ENCODE peak calls at places on chromosomes 7 and 10, in six cellular contexts. One of them, this sample, is unnamed.

GRCh38 chr7:139570119-139570518 is 46.6 kb downstream of the CLEC2L start:
- DNase-seq in HepG2: no peak
- DNase-seq in SK-N-SH: peak
- DNase-seq in HCT116: no peak
- DNase-seq in H1: no peak
- DNase-seq in K562: peak
- DNase-seq in this sample: no peak

GRCh38 chr10:58400609-58401008 is 15.4 kb downstream of the TFAM start:
- DNase-seq in K562: no peak
- DNase-seq in HepG2: no peak
- DNase-seq in HCT116: no peak
- DNase-seq in SK-N-SH: no peak
- DNase-seq in H1: no peak
- DNase-seq in this sample: no peak

GRCh38 chr10:131141645-131142445 is 169.7 kb downstream of the TCERG1L start:
- DNase-seq in H1: no peak
- DNase-seq in HepG2: no peak
- DNase-seq in HCT116: no peak
- DNase-seq in SK-N-SH: no peak
- DNase-seq in K562: no peak
- DNase-seq in this sample: no peak

GRCh38 chr7:105602325-105603305 is 21.3 kb upstream of the EFCAB10 start:
- DNase-seq in HCT116: no peak
- DNase-seq in SK-N-SH: no peak
- DNase-seq in HepG2: no peak
- DNase-seq in K562: no peak
- DNase-seq in H1: no peak
- DNase-seq in this sample: no peak

GRCh38 chr7:87574630-87575029 is 26.1 kb downstream of the ABCB1 start:
- DNase-seq in H1: no peak
- DNase-seq in SK-N-SH: no peak
- DNase-seq in HCT116: peak
- DNase-seq in K562: peak
- DNase-seq in HepG2: peak
- DNase-seq in this sample: no peak

GRCh38 chr7:95478139-95479037 is 7.4 kb upstream of the ASB4 start:
- DNase-seq in K562: peak
- DNase-seq in HCT116: no peak
- DNase-seq in SK-N-SH: no peak
- DNase-seq in H1: no peak
- DNase-seq in HepG2: peak
- DNase-seq in this sample: no peak

GRCh38 chr7:15313361-15313760 is 248.5 kb downstream of the AGMO start:
- DNase-seq in H1: no peak
- DNase-seq in HCT116: no peak
- DNase-seq in HepG2: no peak
- DNase-seq in SK-N-SH: no peak
- DNase-seq in K562: no peak
- DNase-seq in this sample: no peak

GRCh38 chr7:131151034-131151433 is 176.6 kb upstream of the MKLN1 start:
- DNase-seq in SK-N-SH: no peak
- DNase-seq in H1: peak
- DNase-seq in K562: no peak
- DNase-seq in HepG2: no peak
- DNase-seq in HCT116: no peak
- DNase-seq in this sample: no peak

GRCh38 chr10:132699411-132700167 is 86.4 kb downstream of the NKX6-2 start:
- DNase-seq in SK-N-SH: no peak
- DNase-seq in K562: no peak
- DNase-seq in HCT116: no peak
- DNase-seq in HepG2: no peak
- DNase-seq in H1: no peak
- DNase-seq in this sample: no peak

GRCh38 chr10:32103721-32104120 is 47.5 kb upstream of the KIF5B start:
- DNase-seq in K562: no peak
- DNase-seq in H1: no peak
- DNase-seq in HepG2: no peak
- DNase-seq in HCT116: no peak
- DNase-seq in SK-N-SH: no peak
- DNase-seq in this sample: no peak

GRCh38 chr10:110500515-110500905 is 2.8 kb downstream of the DUSP5 start:
- DNase-seq in H1: no peak
- DNase-seq in HCT116: no peak
- DNase-seq in HepG2: no peak
- DNase-seq in K562: peak
- DNase-seq in SK-N-SH: no peak
- DNase-seq in this sample: no peak

GRCh38 chr7:155780884-155781283 is 31.4 kb downstream of the SHH start:
- DNase-seq in K562: no peak
- DNase-seq in H1: no peak
- DNase-seq in HepG2: no peak
- DNase-seq in SK-N-SH: no peak
- DNase-seq in HCT116: no peak
- DNase-seq in this sample: no peak

GRCh38 chr10:31926765-31927596 is 1.6 kb downstream of the ARHGAP12 start:
- DNase-seq in HepG2: no peak
- DNase-seq in HCT116: no peak
- DNase-seq in K562: peak
- DNase-seq in H1: no peak
- DNase-seq in SK-N-SH: peak
- DNase-seq in this sample: no peak

GRCh38 chr7:70408891-70409290 is 723.1 kb upstream of the GALNT17 start:
- DNase-seq in HCT116: no peak
- DNase-seq in K562: no peak
- DNase-seq in H1: no peak
- DNase-seq in HepG2: no peak
- DNase-seq in SK-N-SH: no peak
- DNase-seq in this sample: no peak

GRCh38 chr10:86944031-86944419 is 13.4 kb downstream of the MMRN2 start:
- DNase-seq in HCT116: no peak
- DNase-seq in H1: no peak
- DNase-seq in K562: no peak
- DNase-seq in HepG2: no peak
- DNase-seq in SK-N-SH: no peak
- DNase-seq in this sample: no peak

GRCh38 chr10:133350950-133351329 is 3.8 kb downstream of the PRAP1 start:
- DNase-seq in HepG2: no peak
- DNase-seq in SK-N-SH: no peak
- DNase-seq in K562: no peak
- DNase-seq in HCT116: no peak
- DNase-seq in H1: no peak
- DNase-seq in this sample: no peak

GRCh38 chr7:43953071-43953470 is 26.8 kb downstream of the UBE2D4 start:
- DNase-seq in H1: no peak
- DNase-seq in HepG2: no peak
- DNase-seq in K562: no peak
- DNase-seq in SK-N-SH: no peak
- DNase-seq in HCT116: no peak
- DNase-seq in this sample: no peak

GRCh38 chr7:2522780-2523433 is 3.3 kb downstream of the LFNG start:
- DNase-seq in K562: no peak
- DNase-seq in SK-N-SH: no peak
- DNase-seq in H1: no peak
- DNase-seq in HCT116: peak
- DNase-seq in HepG2: peak
- DNase-seq in this sample: no peak

GRCh38 chr7:17900464-17900863 is 39.8 kb downstream of the SNX13 start:
- DNase-seq in SK-N-SH: no peak
- DNase-seq in K562: no peak
- DNase-seq in HCT116: no peak
- DNase-seq in H1: no peak
- DNase-seq in HepG2: no peak
- DNase-seq in this sample: no peak

GRCh38 chr7:17902599-17902998 is 37.7 kb downstream of the SNX13 start:
- DNase-seq in HepG2: no peak
- DNase-seq in SK-N-SH: no peak
- DNase-seq in K562: no peak
- DNase-seq in H1: no peak
- DNase-seq in HCT116: no peak
- DNase-seq in this sample: no peak

GRCh38 chr7:17903337-17903736 is 37.0 kb downstream of the SNX13 start:
- DNase-seq in H1: no peak
- DNase-seq in HepG2: peak
- DNase-seq in SK-N-SH: no peak
- DNase-seq in HCT116: no peak
- DNase-seq in K562: no peak
- DNase-seq in this sample: no peak

DNA sequence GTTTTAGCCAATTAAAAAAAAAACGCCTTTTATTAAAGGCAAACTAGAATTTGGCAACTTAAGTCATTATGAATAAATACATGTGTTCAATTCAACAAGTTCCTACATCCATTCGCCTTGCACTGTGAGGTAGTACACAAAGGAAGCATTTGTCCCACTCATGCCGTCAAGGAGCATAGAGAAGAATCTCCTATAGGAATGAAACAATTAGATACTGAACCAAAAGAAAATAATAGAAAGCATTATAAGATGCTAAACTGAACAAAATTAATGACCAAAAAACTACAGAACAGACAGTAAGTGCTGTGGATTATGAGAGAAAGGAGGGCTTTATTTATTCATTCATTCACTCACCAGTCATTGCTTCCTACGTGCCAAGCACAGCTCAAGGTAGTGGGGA is 42.2 kb downstream of the SNX13 start:
- DNase-seq in K562: no peak
- DNase-seq in H1: no peak
- DNase-seq in HepG2: no peak
- DNase-seq in SK-N-SH: no peak
- DNase-seq in HCT116: no peak
- DNase-seq in this sample: no peak
- TF ChIP-seq YY1 in K562: no peak
- TF ChIP-seq YY1 in H1: no peak
- TF ChIP-seq YY1 in HepG2: no peak
- TF ChIP-seq YY1 in SK-N-SH: no peak
- TF ChIP-seq YY1 in HCT116: no peak
- TF ChIP-seq YY1 in this sample: no peak

DNA sequence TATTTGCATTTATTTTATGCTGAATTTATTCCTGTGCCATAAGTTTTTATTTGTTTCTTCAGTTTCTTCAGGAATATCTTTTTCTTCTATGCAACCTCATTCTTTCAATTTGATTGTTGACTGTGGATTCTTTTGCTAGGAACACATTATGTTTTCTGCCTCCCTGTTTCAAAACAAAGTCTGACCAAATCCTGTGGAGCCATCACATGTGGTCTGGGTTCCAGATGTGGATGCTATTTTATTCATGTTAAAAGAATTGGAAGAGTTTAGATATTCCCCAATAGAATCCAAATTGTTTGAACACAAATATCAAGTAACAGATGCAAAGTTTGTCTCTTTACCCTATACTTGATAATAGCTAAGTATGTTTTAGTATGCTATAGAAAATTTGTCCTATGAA is 56.8 kb upstream of the LRRC17 start:
- DNase-seq in K562: no peak
- DNase-seq in HCT116: no peak
- DNase-seq in H1: no peak
- DNase-seq in HepG2: no peak
- DNase-seq in SK-N-SH: no peak
- DNase-seq in this sample: no peak
- TF ChIP-seq JUND in K562: no peak
- TF ChIP-seq JUND in HCT116: no peak
- TF ChIP-seq JUND in H1: no peak
- TF ChIP-seq JUND in HepG2: no peak
- TF ChIP-seq JUND in SK-N-SH: no peak
- TF ChIP-seq JUND in this sample: no peak

GRCh38 chr7:103784887-103785286 is 204.6 kb downstream of the RELN start:
- DNase-seq in K562: no peak
- DNase-seq in HCT116: no peak
- DNase-seq in SK-N-SH: no peak
- DNase-seq in H1: no peak
- DNase-seq in HepG2: no peak
- DNase-seq in this sample: no peak
- TF ChIP-seq YY1 in K562: no peak
- TF ChIP-seq YY1 in HCT116: no peak
- TF ChIP-seq YY1 in SK-N-SH: no peak
- TF ChIP-seq YY1 in H1: no peak
- TF ChIP-seq YY1 in HepG2: no peak
- TF ChIP-seq YY1 in this sample: no peak

GRCh38 chr7:127290801-127291361 is 38.1 kb upstream of the GRM8 start:
- DNase-seq in H1: no peak
- DNase-seq in SK-N-SH: no peak
- DNase-seq in HepG2: no peak
- DNase-seq in HCT116: no peak
- DNase-seq in K562: no peak
- DNase-seq in this sample: no peak
- TF ChIP-seq JUND in H1: no peak
- TF ChIP-seq JUND in SK-N-SH: no peak
- TF ChIP-seq JUND in HepG2: no peak
- TF ChIP-seq JUND in HCT116: no peak
- TF ChIP-seq JUND in K562: no peak
- TF ChIP-seq JUND in this sample: no peak

GRCh38 chr10:61792921-61793320 is 108.6 kb upstream of the ARID5B start:
- DNase-seq in H1: no peak
- DNase-seq in SK-N-SH: no peak
- DNase-seq in HepG2: no peak
- DNase-seq in K562: no peak
- DNase-seq in HCT116: no peak
- DNase-seq in this sample: no peak
- TF ChIP-seq YY1 in H1: no peak
- TF ChIP-seq YY1 in SK-N-SH: no peak
- TF ChIP-seq YY1 in HepG2: no peak
- TF ChIP-seq YY1 in K562: no peak
- TF ChIP-seq YY1 in HCT116: no peak
- TF ChIP-seq YY1 in this sample: no peak

GRCh38 chr10:25536027-25536426 is 361.2 kb downstream of the GPR158 start:
- DNase-seq in SK-N-SH: no peak
- DNase-seq in K562: no peak
- DNase-seq in HepG2: no peak
- DNase-seq in HCT116: no peak
- DNase-seq in H1: no peak
- DNase-seq in this sample: no peak

GRCh38 chr10:25532213-25532612 is 357.4 kb downstream of the GPR158 start:
- DNase-seq in H1: no peak
- DNase-seq in HepG2: no peak
- DNase-seq in SK-N-SH: no peak
- DNase-seq in HCT116: no peak
- DNase-seq in K562: no peak
- DNase-seq in this sample: no peak

GRCh38 chr10:25531662-25532061 is 356.9 kb downstream of the GPR158 start:
- DNase-seq in HCT116: no peak
- DNase-seq in H1: no peak
- DNase-seq in K562: peak
- DNase-seq in HepG2: no peak
- DNase-seq in SK-N-SH: no peak
- DNase-seq in this sample: no peak

DNA sequence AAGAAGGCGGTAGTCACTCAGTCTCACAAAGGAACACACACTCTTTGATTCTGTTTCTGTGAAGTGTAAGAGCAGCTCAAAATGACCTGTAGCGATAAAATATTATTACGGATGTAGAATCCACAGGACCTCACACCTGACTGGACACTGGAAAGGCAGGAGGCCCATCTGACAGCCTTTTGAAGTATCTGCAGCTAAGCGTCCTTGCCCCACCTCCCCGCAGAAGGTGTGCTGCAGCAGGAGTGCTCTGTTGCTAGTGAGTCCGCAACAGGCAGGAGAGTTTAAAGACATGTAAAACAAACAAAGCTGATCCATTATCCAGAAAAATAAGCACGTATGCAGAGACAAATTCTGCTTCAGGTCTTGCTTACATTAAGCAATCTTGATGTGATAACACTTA is 355.5 kb downstream of the GPR158 start:
- DNase-seq in HepG2: no peak
- DNase-seq in SK-N-SH: no peak
- DNase-seq in HCT116: no peak
- DNase-seq in K562: no peak
- DNase-seq in H1: no peak
- DNase-seq in this sample: no peak
- TF ChIP-seq JUND in HepG2: no peak
- TF ChIP-seq JUND in SK-N-SH: no peak
- TF ChIP-seq JUND in HCT116: no peak
- TF ChIP-seq JUND in K562: no peak
- TF ChIP-seq JUND in H1: no peak
- TF ChIP-seq JUND in this sample: no peak

This sample was measured in GM12878.